ENCODE peak calls at places on chromosomes 6 and 20, in ten cellular contexts. H, L, K, Z, B, M, N, W, I and T are unnamed samples.

GRCh38 chr20:4876731-4877130 is 124.6 kb downstream of the SLC23A2 start:
- DNase-seq in H (no peak), L (no peak), K (no peak), Z (no peak), B (no peak), M (no peak), N (no peak), W (no peak), I (no peak), T (no peak)

GRCh38 chr6:9225441-9225871 is 790.1 kb upstream of the SLC35B3 start:
- DNase-seq in H (no peak), L (no peak), K (peak), Z (no peak), B (peak), M (no peak), N (no peak), W (no peak), I (no peak), T (no peak)

GRCh38 chr6:51855310-51856082 is 231.9 kb downstream of the PKHD1 start:
- DNase-seq in H (no peak), L (peak), K (peak), Z (no peak), B (peak), M (peak), N (no peak), W (peak), I (no peak), T (peak)

GRCh38 chr20:63402860-63403220 is 41.7 kb upstream of the CHRNA4 start:
- DNase-seq in H (peak), L (no peak), K (no peak), Z (no peak), B (no peak), M (no peak), N (no peak), W (no peak), I (no peak), T (no peak)

GRCh38 chr6:46412662-46413061 is 78.6 kb downstream of the RCAN2 start:
- DNase-seq in H (no peak), L (no peak), K (no peak), Z (no peak), B (no peak), M (no peak), N (no peak), W (no peak), I (no peak), T (no peak)

GRCh38 chr6:7671076-7671475 is 54.8 kb upstream of the BMP6 start:
- DNase-seq in H (no peak), L (no peak), K (peak), Z (no peak), B (peak), M (peak), N (no peak), W (no peak), I (no peak), T (peak)

GRCh38 chr6:42338573-42339218 is 113.0 kb downstream of the TRERF1 start:
- DNase-seq in H (peak), L (no peak), K (peak), Z (no peak), B (peak), M (peak), N (no peak), W (no peak), I (no peak), T (no peak)

GRCh38 chr6:137699036-137699683 is 167.9 kb upstream of the TNFAIP3 start:
- DNase-seq in H (no peak), L (no peak), K (no peak), Z (no peak), B (no peak), M (no peak), N (no peak), W (no peak), I (no peak), T (no peak)

GRCh38 chr6:14775528-14775927 is 470.3 kb upstream of the JARID2 start:
- DNase-seq in H (no peak), L (no peak), K (no peak), Z (no peak), B (no peak), M (no peak), N (no peak), W (no peak), I (no peak), T (no peak)

GRCh38 chr6:151494235-151494950 is 576 bp downstream of the CCDC170 start:
- DNase-seq in H (peak), L (peak), K (peak), Z (peak), B (peak), M (peak), N (peak), W (no peak), I (peak), T (peak)

GRCh38 chr20:46206025-46206424 is 87.9 kb downstream of the CD40 start:
- DNase-seq in H (no peak), L (peak), K (peak), Z (peak), B (peak), M (no peak), N (peak), W (no peak), I (no peak), T (peak)

GRCh38 chr6:150924808-150925654 is 59.5 kb downstream of the MTHFD1L start:
- DNase-seq in H (no peak), L (no peak), K (peak), Z (no peak), B (peak), M (peak), N (no peak), W (no peak), I (no peak), T (peak)

GRCh38 chr6:8731874-8732273 is 296.5 kb upstream of the SLC35B3 start:
- DNase-seq in H (no peak), L (no peak), K (no peak), Z (no peak), B (no peak), M (no peak), N (no peak), W (no peak), I (no peak), T (no peak)

GRCh38 chr6:95280690-95281273 is 296.6 kb upstream of the MANEA start:
- DNase-seq in H (no peak), L (no peak), K (no peak), Z (peak), B (peak), M (peak), N (no peak), W (peak), I (no peak), T (peak)

GRCh38 chr20:35544436-35544835 is 2.6 kb downstream of the ERGIC3 start:
- DNase-seq in H (no peak), L (no peak), K (no peak), Z (no peak), B (no peak), M (no peak), N (no peak), W (no peak), I (no peak), T (no peak)

GRCh38 chr6:166989427-166990034 is 9.7 kb upstream of the CEP43 start:
- DNase-seq in H (no peak), L (peak), K (peak), Z (peak), B (peak), M (peak), N (no peak), W (no peak), I (no peak), T (peak)

GRCh38 chr6:48951917-48952316 is 511.1 kb downstream of the MMUT start:
- DNase-seq in H (no peak), L (no peak), K (no peak), Z (no peak), B (no peak), M (no peak), N (no peak), W (no peak), I (no peak), T (no peak)
- TF ChIP-seq CTCF in H (no peak), L (no peak), K (no peak), Z (no peak), B (no peak), M (no peak), N (no peak), W (no peak), I (no peak), T (no peak)

DNA sequence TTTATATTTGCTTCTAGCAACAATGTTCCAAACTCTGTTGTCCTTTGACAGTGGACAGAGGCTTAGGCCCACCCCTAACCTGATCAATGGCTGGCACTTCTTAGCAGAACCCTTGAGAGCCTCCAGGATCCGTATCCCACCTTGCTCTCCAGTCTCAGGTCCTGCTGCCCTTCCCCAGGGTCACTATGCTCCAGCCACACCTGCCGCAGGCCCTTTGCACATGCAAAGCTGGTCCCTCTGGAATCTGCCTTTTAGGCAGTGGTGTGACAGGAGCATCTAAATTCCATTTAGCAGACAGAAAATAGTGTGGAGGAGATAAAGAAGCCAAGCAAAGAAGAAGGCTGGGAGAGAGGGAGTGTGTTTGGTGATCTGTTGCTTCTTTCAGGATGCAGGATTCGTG is 461.1 kb upstream of the SULF2 start:
- DNase-seq in H (peak), L (no peak), K (no peak), Z (no peak), B (no peak), M (no peak), N (no peak), W (no peak), I (no peak), T (no peak)
- TF ChIP-seq CTCF in H (no peak), L (no peak), K (no peak), Z (no peak), B (no peak), M (no peak), N (no peak), W (no peak), I (no peak), T (no peak)

GRCh38 chr20:49812463-49813304 is at the start of gene SLC9A8:
- DNase-seq in H (peak), L (peak), K (peak), Z (peak), B (peak), M (peak), N (peak), W (peak), I (peak), T (peak)
- TF ChIP-seq CTCF in H (peak), L (peak), K (peak), Z (peak), B (peak), M (no peak), N (peak), W (peak), I (peak), T (peak)

DNA sequence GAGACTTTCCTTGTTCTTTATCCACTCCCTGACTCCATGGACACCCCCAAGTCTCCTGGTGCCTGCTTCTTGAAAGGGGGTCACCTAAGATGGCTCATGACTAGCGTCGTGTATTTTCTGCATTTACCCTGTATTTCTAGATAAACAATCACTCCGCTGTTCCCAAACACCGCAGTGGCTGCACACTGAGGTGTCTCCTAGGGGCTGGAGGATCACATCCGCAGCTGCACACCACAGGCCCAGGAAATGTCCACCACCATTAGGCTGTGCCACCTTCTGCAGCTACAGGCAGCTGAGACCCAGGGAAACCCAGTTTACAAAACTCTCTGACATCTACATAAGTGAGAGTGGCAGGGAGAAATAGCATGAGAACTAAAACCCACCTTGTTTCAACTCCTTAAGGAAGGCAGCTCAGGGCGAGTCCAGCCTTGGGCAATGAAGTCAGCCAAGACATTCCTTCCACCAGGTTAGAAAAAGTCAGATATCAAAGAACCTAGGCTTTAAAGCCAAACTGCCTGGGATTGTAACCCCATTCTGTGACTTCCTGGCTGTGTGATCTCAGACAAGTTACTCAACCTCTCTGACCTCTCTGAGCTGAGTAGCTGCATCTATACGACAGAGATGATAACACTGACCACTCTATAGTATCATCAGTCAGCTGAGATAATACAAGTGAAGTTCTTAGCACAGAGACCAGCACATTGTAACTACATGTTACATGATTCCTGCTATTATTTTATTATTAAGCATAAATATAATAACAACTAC is 102.2 kb downstream of the SNX5 start:
- DNase-seq in H (no peak), L (no peak), K (no peak), Z (no peak), B (no peak), M (no peak), N (no peak), W (no peak), I (no peak), T (no peak)
- TF ChIP-seq CTCF in H (no peak), L (no peak), K (no peak), Z (no peak), B (peak), M (no peak), N (no peak), W (no peak), I (no peak), T (no peak)

GRCh38 chr6:125753218-125753936 is 3.9 kb downstream of the HEY2 start:
- DNase-seq in H (no peak), L (no peak), K (peak), Z (no peak), B (peak), M (peak), N (no peak), W (no peak), I (no peak), T (no peak)
- TF ChIP-seq CTCF in H (peak), L (no peak), K (peak), Z (peak), B (peak), M (peak), N (peak), W (peak), I (peak), T (peak)

DNA sequence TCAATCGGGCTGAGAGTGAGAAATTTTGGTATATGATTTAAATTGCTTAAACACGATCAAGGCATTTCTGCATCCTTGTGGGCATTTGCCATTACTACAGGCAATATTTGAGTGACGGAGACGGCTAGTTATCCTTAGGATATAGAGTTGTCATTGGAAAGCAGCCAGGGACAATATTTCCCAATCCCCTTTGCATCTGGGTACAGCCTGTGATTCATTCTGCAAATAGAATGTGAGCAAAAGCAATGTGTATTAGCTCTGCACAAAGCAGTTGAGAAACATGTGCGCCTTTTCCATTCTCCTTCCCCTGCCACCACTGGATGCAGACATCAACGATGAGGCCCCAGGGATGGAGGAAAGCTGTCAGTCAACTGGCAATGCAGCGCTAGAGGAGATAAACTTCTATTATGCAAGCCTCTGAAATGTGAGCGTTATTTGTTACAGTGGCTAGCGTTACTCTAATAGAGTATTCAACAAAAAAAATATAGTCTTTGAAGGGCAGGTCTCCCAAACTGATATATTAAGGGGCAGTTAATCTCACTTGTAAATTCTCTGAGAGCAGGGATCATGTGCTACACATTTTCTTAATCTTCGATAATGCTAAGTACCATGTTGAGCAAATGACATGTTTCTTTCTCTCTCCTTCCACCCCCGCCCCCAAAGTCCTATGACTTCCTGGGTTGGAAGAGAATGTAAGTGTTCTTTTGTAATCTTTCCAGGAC is 37.1 kb upstream of the NCOA3 start:
- DNase-seq in H (peak), L (peak), K (peak), Z (peak), B (peak), M (peak), N (no peak), W (no peak), I (no peak), T (no peak)
- TF ChIP-seq CTCF in H (peak), L (no peak), K (peak), Z (peak), B (peak), M (no peak), N (peak), W (no peak), I (no peak), T (peak)

DNA sequence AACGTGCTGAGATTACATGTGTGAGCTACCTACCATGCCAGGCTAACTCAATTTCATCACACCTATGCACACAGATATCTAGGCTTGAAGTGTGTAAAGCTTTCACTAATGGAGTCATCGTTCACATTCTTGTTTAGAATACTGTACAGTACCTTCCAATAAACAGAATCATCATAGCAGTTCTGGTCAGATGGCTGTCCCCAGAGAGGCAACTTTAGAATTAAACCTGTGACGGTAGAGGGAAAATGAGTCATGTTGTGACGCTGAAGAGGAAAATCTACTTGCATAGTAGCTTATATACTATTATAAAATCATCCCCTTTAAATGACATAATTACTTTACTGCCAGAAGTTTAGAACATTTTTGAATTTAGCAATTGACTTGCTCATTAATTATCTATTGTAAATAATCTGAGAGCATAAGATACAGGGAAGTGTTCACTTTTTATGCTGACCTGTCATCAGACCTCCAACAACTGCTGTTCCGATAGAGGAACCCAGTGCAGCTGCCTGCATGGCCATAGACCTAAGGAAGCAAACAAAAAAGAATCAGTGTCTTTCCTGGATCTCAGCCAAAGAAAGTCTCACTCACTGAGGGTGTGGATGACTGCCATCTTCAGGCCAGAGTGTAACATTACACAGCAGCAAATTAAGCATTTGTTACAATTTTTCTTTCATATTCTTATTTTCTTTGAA is 29.8 kb downstream of the RHAG start:
- DNase-seq in H (no peak), L (peak), K (peak), Z (peak), B (peak), M (peak), N (no peak), W (peak), I (no peak), T (peak)
- TF ChIP-seq CTCF in H (peak), L (peak), K (peak), Z (peak), B (peak), M (peak), N (peak), W (peak), I (peak), T (peak)

GRCh38 chr6:93721386-93722048 is 302.2 kb upstream of the EPHA7 start:
- DNase-seq in H (no peak), L (peak), K (no peak), Z (no peak), B (peak), M (peak), N (no peak), W (peak), I (no peak), T (peak)
- TF ChIP-seq CTCF in H (no peak), L (peak), K (no peak), Z (peak), B (peak), M (peak), N (no peak), W (peak), I (peak), T (peak)